ENCODE peak calls at places on chromosomes 11 and 22, in four cellular contexts. X, E, Q and L are unnamed samples.

GRCh38 chr22:35425971-35426800 is 26.2 kb downstream of the MCM5 start:
- DNase-seq in X (no peak), E (no peak), Q (peak; percentile 19), L (peak; percentile 75)

GRCh38 chr11:130477646-130478203 is 29.3 kb downstream of the ADAMTS15 start:
- DNase-seq in X (no peak), E (peak; percentile 3), Q (no peak), L (no peak)

GRCh38 chr11:116605543-116605942 is 167.2 kb downstream of the BUD13 start:
- DNase-seq in X (peak; percentile 56), E (no peak), Q (peak; percentile 81), L (peak; percentile 72)

GRCh38 chr22:38921126-38921525 is 36.3 kb upstream of the APOBEC3A start:
- DNase-seq in X (no peak), E (no peak), Q (peak; percentile 58), L (peak; percentile 92)

GRCh38 chr11:45089845-45090499 is 56.5 kb upstream of the PRDM11 start:
- DNase-seq in X (peak; percentile 37), E (no peak), Q (no peak), L (peak; percentile 48)

GRCh38 chr22:38031491-38031890 is 25.7 kb upstream of the PICK1 start:
- DNase-seq in X (no peak), E (no peak), Q (no peak), L (no peak)

GRCh38 chr11:116984589-116984988 is 113.6 kb downstream of the SIK3 start:
- DNase-seq in X (no peak), E (no peak), Q (peak; percentile 17), L (peak; percentile 92)

GRCh38 chr22:48376428-48376827 is 1451.2 kb downstream of the BRD1 start:
- DNase-seq in X (no peak), E (no peak), Q (no peak), L (no peak)

GRCh38 chr22:46537221-46537945 is at the start of gene CELSR1:
- DNase-seq in X (no peak), E (peak; percentile 69), Q (peak; percentile 80), L (peak; percentile 55)

GRCh38 chr22:10727393-10727792 is 4800.6 kb upstream of the OR11H1 start:
- DNase-seq in X (no peak), E (no peak), Q (no peak), L (no peak)

GRCh38 chr11:32374261-32374711 is 61.1 kb downstream of the WT1 start:
- DNase-seq in X (peak; percentile 47), E (peak; percentile 45), Q (peak; percentile 44), L (peak; percentile 37)

GRCh38 chr11:61149624-61150615 is 11.3 kb downstream of the VPS37C start:
- DNase-seq in X (no peak), E (no peak), Q (peak; percentile 51), L (peak; percentile 54)

GRCh38 chr11:61153593-61154090 is 7.6 kb downstream of the VPS37C start:
- DNase-seq in X (no peak), E (no peak), Q (no peak), L (no peak)

GRCh38 chr11:61152816-61153592 is 8.2 kb downstream of the VPS37C start:
- DNase-seq in X (no peak), E (no peak), Q (no peak), L (peak; percentile 78)

GRCh38 chr11:61150656-61151544 is 10.3 kb downstream of the VPS37C start:
- DNase-seq in X (no peak), E (no peak), Q (no peak), L (no peak)

GRCh38 chr11:61151545-61152252 is 9.5 kb downstream of the VPS37C start:
- DNase-seq in X (no peak), E (no peak), Q (no peak), L (no peak)
- H3K27ac ChIP-seq in X (no peak overlapping the region), E (no peak overlapping the region), Q (peak overlapping the region; percentile 91), L (no peak overlapping the region)

DNA sequence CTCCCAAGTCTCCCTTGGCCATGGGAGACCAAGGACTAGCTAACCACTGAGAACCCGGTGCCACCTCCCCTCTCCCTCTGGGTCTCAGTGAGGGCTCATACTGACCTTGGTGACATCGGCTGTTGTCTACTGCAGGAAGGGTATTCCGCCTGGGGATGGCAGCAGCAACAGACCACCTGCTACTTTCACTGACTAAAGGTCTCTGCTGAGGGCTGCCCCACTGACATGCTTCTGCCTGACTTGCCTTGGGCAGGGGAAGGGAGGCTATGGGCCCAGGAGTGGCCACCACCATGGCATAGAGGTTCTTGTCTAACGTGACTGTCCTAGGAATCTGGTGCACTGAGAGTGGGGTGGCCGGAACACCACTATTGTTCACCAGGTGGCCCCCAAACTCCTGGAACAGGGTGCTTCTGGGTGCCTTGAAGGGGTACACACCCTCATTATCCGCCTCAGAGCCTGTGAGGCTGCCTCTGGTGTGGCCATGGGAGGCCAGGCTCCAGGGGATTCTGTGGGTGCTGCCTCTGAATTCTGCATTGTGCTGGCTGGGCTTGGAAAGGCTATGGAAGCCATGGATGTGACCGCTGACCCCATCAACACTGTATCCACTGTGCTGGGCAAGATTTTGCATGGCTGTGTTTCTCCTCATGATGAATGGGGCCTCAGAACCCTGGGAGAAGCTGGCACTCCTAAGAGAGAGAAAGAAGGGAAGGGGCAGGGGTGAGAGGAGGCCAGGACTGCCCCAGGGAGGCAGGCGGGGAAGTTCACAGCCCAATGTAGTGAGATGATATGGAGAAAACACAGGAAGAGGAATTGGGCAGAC is 38.3 kb downstream of the GAB4 start:
- DNase-seq in X (no peak), E (no peak), Q (no peak), L (no peak)
- TF ChIP-seq EZH2phosphoT487 in X (no peak), E (no peak), Q (no peak), L (no peak)

GRCh38 chr11:68264741-68265540 is 6.8 kb downstream of the C11orf24 start:
- DNase-seq in X (no peak), E (no peak), Q (no peak), L (no peak)

GRCh38 chr11:68266121-68266891 is 5.5 kb downstream of the C11orf24 start:
- DNase-seq in X (peak; percentile 94), E (no peak), Q (no peak), L (no peak)

GRCh38 chr11:68267881-68268240 is 3.9 kb downstream of the C11orf24 start:
- DNase-seq in X (no peak), E (no peak), Q (no peak), L (no peak)

GRCh38 chr11:68269414-68270081 is 2.2 kb downstream of the C11orf24 start:
- DNase-seq in X (no peak), E (no peak), Q (peak; percentile 42), L (peak; percentile 43)

DNA sequence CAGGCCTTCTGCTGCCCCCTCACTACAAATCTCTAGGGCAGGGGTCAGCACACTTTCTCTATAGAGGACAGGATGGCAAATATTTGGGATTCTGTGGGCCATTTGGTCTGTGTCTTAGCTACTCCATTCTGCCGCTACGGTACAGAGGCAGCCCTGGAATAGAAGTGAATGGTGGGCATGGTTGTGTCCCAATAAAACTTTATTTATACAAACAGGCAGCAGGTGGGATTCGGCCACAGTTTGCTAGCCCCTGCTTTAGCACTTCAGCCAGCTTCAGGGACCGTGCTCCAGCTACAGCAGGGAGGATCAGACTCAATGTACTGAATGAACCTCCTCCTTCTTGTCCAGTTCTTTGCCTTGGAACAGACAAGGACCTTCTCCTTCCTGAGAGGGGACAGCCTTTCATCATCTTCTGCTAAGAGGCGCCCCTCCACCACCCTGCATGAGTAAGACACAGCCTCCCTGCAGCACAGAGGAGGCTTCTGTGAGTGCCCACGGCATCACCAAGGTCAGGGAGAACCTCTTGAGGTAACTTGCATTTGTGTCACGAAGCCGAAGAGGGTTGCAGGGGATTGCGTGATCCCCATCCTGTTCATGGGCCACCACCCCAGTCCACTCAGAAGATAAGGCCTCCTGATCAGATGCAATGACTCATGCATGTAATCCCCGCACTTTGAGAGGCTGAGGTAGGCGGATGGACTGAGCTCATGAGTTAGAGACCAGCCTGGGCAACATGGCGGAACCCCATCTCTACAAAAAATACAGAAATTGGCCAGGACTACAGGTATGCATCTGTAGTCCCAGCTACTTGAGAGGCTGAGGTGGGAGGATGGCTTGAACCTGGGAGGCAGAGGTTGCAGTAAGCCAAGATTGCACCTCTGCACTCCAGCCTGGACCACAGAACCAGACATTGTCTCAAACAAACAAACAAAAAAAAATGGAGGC is 4.6 kb downstream of the C11orf24 start:
- DNase-seq in X (peak; percentile 58), E (no peak), Q (no peak), L (no peak)
- H4K20me1 ChIP-seq in X (no peaks in the 10 kb centered on the region), E (peaks cover 7% of the 10 kb centered on the region), Q (peaks cover 10% of the 10 kb centered on the region), L (no peaks in the 10 kb centered on the region)

DNA sequence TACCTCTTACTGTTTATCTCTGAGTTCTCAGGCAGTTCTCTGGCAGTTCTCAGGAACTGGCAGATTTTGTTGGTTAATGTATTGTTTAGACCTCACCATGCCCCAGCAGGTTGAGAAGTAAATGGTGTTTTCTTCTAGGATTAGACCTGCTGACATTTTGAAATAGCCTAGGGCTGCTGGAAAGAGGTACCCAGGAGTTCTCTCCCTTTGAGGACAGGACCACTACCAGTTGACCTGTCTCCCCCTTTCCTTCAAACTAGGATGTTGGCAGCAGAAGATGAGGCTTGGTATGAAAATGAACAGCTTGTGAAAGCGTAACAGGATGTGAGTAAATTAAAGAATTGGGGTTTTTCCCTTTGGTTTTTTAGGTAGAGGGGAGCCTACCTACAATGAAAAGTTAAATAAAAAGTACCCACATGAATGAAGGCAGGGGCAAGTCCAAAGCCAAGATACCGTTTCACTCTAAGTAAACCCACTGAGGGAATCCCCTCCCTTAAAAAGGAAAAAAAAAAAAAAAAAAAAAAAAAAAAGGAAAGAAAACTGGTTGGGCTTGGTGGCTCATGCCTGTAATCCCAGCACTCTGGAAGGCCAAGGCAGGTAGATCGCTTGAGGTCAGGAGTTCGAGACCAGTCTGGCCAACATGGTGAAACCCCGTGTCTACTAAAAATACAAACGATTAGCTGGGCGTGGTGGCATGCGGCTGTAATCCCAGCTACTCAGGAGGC is 96.2 kb downstream of the PDHX start:
- DNase-seq in X (no peak), E (no peak), Q (no peak), L (no peak)
- H3K27ac ChIP-seq in X (no peak overlapping the region), E (no peak overlapping the region), Q (no peak overlapping the region), L (peak overlapping the region; percentile 95)

GRCh38 chr11:94960488-94960887 is 12.9 kb downstream of the CWC15 start:
- DNase-seq in X (no peak), E (no peak), Q (no peak), L (no peak)

GRCh38 chr11:94961255-94961654 is 12.1 kb downstream of the CWC15 start:
- DNase-seq in X (no peak), E (no peak), Q (no peak), L (no peak)

GRCh38 chr11:94956963-94957362 is 16.4 kb downstream of the CWC15 start:
- DNase-seq in X (no peak), E (no peak), Q (no peak), L (no peak)

GRCh38 chr11:94959179-94959578 is 14.2 kb downstream of the CWC15 start:
- DNase-seq in X (no peak), E (no peak), Q (no peak), L (no peak)

DNA sequence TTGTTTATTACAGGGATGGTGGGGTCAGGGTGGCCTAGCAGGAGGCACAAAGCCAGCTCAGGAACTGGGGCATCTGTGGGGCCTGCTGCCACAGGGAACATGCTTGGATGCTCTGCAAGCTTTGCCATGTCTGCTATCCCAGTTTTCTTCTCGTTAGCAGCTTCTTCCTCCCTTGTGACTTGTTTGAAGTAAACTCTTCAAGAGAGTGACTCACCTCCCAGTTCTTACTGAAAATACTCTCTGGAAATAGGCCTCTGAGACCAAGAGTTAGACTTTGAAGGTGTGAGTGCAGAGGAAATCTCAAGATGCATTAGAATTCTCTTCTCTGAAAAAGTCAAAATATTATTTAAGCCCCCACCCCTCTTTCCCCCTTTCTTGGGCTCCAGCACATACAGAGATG is 15.2 kb downstream of the CWC15 start:
- DNase-seq in X (no peak), E (no peak), Q (peak; percentile 20), L (peak; percentile 13)
- TF ChIP-seq EZH2phosphoT487 in X (no peak), E (no peak), Q (no peak), L (no peak)